ENCODE peak calls at places on chromosomes 5 and 9, in four cellular contexts. Z, L, C and S are unnamed samples.
A peak's percentile ranks its signal among the peaks of the same experiment; 100 is the strongest.

GRCh38 chr9:33289501-33289900 is 815 bp upstream of the NFX1 start:
- DNase-seq in Z (peak; percentile 49), L (no peak), C (no peak), S (no peak)

GRCh38 chr5:131259326-131259725 is 4.5 kb upstream of the CDC42SE2 start:
- DNase-seq in Z (no peak), L (no peak), C (no peak), S (no peak)

GRCh38 chr9:98192503-98193335 is at the start of gene CORO2A:
- DNase-seq in Z (peak; percentile 75), L (peak; percentile 89), C (no peak), S (peak; percentile 76)

GRCh38 chr9:28289732-28290131 is 716.5 kb upstream of the C9orf72 start:
- DNase-seq in Z (no peak), L (no peak), C (no peak), S (no peak)

GRCh38 chr9:133589454-133590227 is 19.5 kb downstream of the FAM163B start:
- DNase-seq in Z (no peak), L (peak; percentile 79), C (no peak), S (no peak)

GRCh38 chr9:134750450-134751155 is 109.0 kb downstream of the COL5A1 start:
- DNase-seq in Z (no peak), L (no peak), C (no peak), S (peak; percentile 30)

GRCh38 chr9:14827805-14828204 is 82.4 kb downstream of the FREM1 start:
- DNase-seq in Z (no peak), L (no peak), C (no peak), S (no peak)

GRCh38 chr5:148482697-148483462 is 99.1 kb downstream of the FBXO38 start:
- DNase-seq in Z (peak; percentile 61), L (peak; percentile 88), C (no peak), S (peak; percentile 86)

GRCh38 chr9:133484671-133485437 is 6.0 kb upstream of the SLC2A6 start:
- DNase-seq in Z (no peak), L (no peak), C (no peak), S (no peak)

GRCh38 chr9:88833946-88834345 is 157.3 kb upstream of the S1PR3 start:
- DNase-seq in Z (no peak), L (no peak), C (no peak), S (no peak)

GRCh38 chr5:58149345-58149744 is 310.5 kb downstream of the PLK2 start:
- DNase-seq in Z (no peak), L (no peak), C (no peak), S (no peak)

GRCh38 chr9:12723409-12724028 is 30.3 kb downstream of the TYRP1 start:
- DNase-seq in Z (no peak), L (no peak), C (no peak), S (no peak)

GRCh38 chr5:178434851-178435250 is 155.3 kb downstream of the COL23A1 start:
- DNase-seq in Z (peak; percentile 67), L (no peak), C (no peak), S (no peak)

GRCh38 chr5:171736976-171737848 is 48.4 kb upstream of the SMIM23 start:
- DNase-seq in Z (no peak), L (no peak), C (no peak), S (no peak)

GRCh38 chr5:83955916-83956315 is 235.3 kb upstream of the HAPLN1 start:
- DNase-seq in Z (no peak), L (no peak), C (peak; percentile 50), S (no peak)

GRCh38 chr9:93296889-93297480 is 113.0 kb downstream of the WNK2 start:
- DNase-seq in Z (no peak), L (no peak), C (no peak), S (no peak)

GRCh38 chr9:125632321-125633115 is 74.5 kb downstream of the MAPKAP1 start:
- DNase-seq in Z (no peak), L (no peak), C (no peak), S (no peak)

GRCh38 chr5:155114655-155115054 is 101.1 kb downstream of the KIF4B start:
- DNase-seq in Z (no peak), L (no peak), C (no peak), S (no peak)

GRCh38 chr5:95841914-95842812 is 19.6 kb upstream of the GLRX start:
- DNase-seq in Z (no peak), L (no peak), C (no peak), S (peak; percentile 69)

GRCh38 chr5:55421074-55421529 is 113.3 kb downstream of the MTREX start:
- DNase-seq in Z (no peak), L (no peak), C (no peak), S (no peak)

GRCh38 chr5:139919308-139919707 is 123.7 kb downstream of the PSD2 start:
- DNase-seq in Z (no peak), L (no peak), C (no peak), S (peak; percentile 24)

GRCh38 chr9:37031081-37031480 is 3.0 kb downstream of the PAX5 start:
- DNase-seq in Z (no peak), L (no peak), C (no peak), S (no peak)

GRCh38 chr5:150491876-150492275 is 16.1 kb upstream of the NDST1 start:
- DNase-seq in Z (no peak), L (no peak), C (no peak), S (no peak)

GRCh38 chr9:2210201-2210600 is 195.1 kb downstream of the SMARCA2 start:
- DNase-seq in Z (no peak), L (no peak), C (no peak), S (no peak)

GRCh38 chr9:114205171-114206015 is 50.1 kb downstream of the COL27A1 start:
- DNase-seq in Z (peak; percentile 61), L (no peak), C (no peak), S (no peak)

GRCh38 chr5:16707869-16708192 is 91.0 kb upstream of the RETREG1 start:
- DNase-seq in Z (no peak), L (no peak), C (no peak), S (no peak)